ENCODE peak calls at places on chromosome 14, in ten cellular contexts. One of them, this sample, is unnamed.

GRCh38 chr14:23828001-23828400 is 125.6 kb upstream of the DHRS4 start:
- DNase-seq in activated CD4-positive, CD25-positive, alpha-beta regulatory T cell: no peak
- DNase-seq in aorta: no peak
- DNase-seq in effector memory CD8-positive, alpha-beta T cell: no peak
- DNase-seq in PC-3: no peak
- DNase-seq in T-helper 1 cell: no peak
- DNase-seq in stimulated activated CD4-positive, alpha-beta T cell treated with anti-CD3 and anti-CD28 coated beads, TNF-alpha, amount 100 ng/mL, for 24 hours: no peak
- DNase-seq in hypothalamus: no peak
- DNase-seq in GM19239: no peak
- DNase-seq in fibroblast of gingiva: no peak
- DNase-seq in this sample: no peak

GRCh38 chr14:22598099-22598895 is at the start of gene ABHD4:
- DNase-seq in activated CD4-positive, CD25-positive, alpha-beta regulatory T cell: peak
- DNase-seq in aorta: peak
- DNase-seq in effector memory CD8-positive, alpha-beta T cell: peak
- DNase-seq in PC-3: peak
- DNase-seq in T-helper 1 cell: peak
- DNase-seq in stimulated activated CD4-positive, alpha-beta T cell treated with anti-CD3 and anti-CD28 coated beads, TNF-alpha, amount 100 ng/mL, for 24 hours: no peak
- DNase-seq in hypothalamus: peak
- DNase-seq in GM19239: peak
- DNase-seq in fibroblast of gingiva: peak
- DNase-seq in this sample: peak

GRCh38 chr14:101027291-101027690 is 123.8 kb upstream of the RTL1 start:
- DNase-seq in activated CD4-positive, CD25-positive, alpha-beta regulatory T cell: no peak
- DNase-seq in aorta: no peak
- DNase-seq in effector memory CD8-positive, alpha-beta T cell: no peak
- DNase-seq in PC-3: no peak
- DNase-seq in T-helper 1 cell: no peak
- DNase-seq in stimulated activated CD4-positive, alpha-beta T cell treated with anti-CD3 and anti-CD28 coated beads, TNF-alpha, amount 100 ng/mL, for 24 hours: no peak
- DNase-seq in hypothalamus: no peak
- DNase-seq in GM19239: no peak
- DNase-seq in fibroblast of gingiva: no peak
- DNase-seq in this sample: no peak

GRCh38 chr14:101628471-101628966 is 67.2 kb downstream of the DIO3 start:
- DNase-seq in activated CD4-positive, CD25-positive, alpha-beta regulatory T cell: peak
- DNase-seq in aorta: peak
- DNase-seq in effector memory CD8-positive, alpha-beta T cell: peak
- DNase-seq in PC-3: peak
- DNase-seq in T-helper 1 cell: peak
- DNase-seq in stimulated activated CD4-positive, alpha-beta T cell treated with anti-CD3 and anti-CD28 coated beads, TNF-alpha, amount 100 ng/mL, for 24 hours: peak
- DNase-seq in hypothalamus: peak
- DNase-seq in GM19239: peak
- DNase-seq in fibroblast of gingiva: peak
- DNase-seq in this sample: peak

GRCh38 chr14:77301103-77301502 is 19.6 kb downstream of the POMT2 start:
- DNase-seq in activated CD4-positive, CD25-positive, alpha-beta regulatory T cell: no peak
- DNase-seq in aorta: peak
- DNase-seq in effector memory CD8-positive, alpha-beta T cell: peak
- DNase-seq in PC-3: peak
- DNase-seq in T-helper 1 cell: peak
- DNase-seq in stimulated activated CD4-positive, alpha-beta T cell treated with anti-CD3 and anti-CD28 coated beads, TNF-alpha, amount 100 ng/mL, for 24 hours: no peak
- DNase-seq in hypothalamus: peak
- DNase-seq in GM19239: peak
- DNase-seq in fibroblast of gingiva: peak
- DNase-seq in this sample: peak

GRCh38 chr14:101636081-101636560 is 74.8 kb downstream of the DIO3 start:
- DNase-seq in activated CD4-positive, CD25-positive, alpha-beta regulatory T cell: no peak
- DNase-seq in aorta: no peak
- DNase-seq in effector memory CD8-positive, alpha-beta T cell: no peak
- DNase-seq in PC-3: no peak
- DNase-seq in T-helper 1 cell: no peak
- DNase-seq in stimulated activated CD4-positive, alpha-beta T cell treated with anti-CD3 and anti-CD28 coated beads, TNF-alpha, amount 100 ng/mL, for 24 hours: no peak
- DNase-seq in hypothalamus: no peak
- DNase-seq in GM19239: no peak
- DNase-seq in fibroblast of gingiva: no peak
- DNase-seq in this sample: no peak

GRCh38 chr14:53011053-53011462 is 60.2 kb upstream of the FERMT2 start:
- DNase-seq in activated CD4-positive, CD25-positive, alpha-beta regulatory T cell: no peak
- DNase-seq in aorta: peak
- DNase-seq in effector memory CD8-positive, alpha-beta T cell: no peak
- DNase-seq in PC-3: peak
- DNase-seq in T-helper 1 cell: no peak
- DNase-seq in stimulated activated CD4-positive, alpha-beta T cell treated with anti-CD3 and anti-CD28 coated beads, TNF-alpha, amount 100 ng/mL, for 24 hours: no peak
- DNase-seq in hypothalamus: no peak
- DNase-seq in GM19239: no peak
- DNase-seq in fibroblast of gingiva: peak
- DNase-seq in this sample: no peak

GRCh38 chr14:74573421-74574091 is 38.5 kb downstream of the LTBP2 start:
- DNase-seq in activated CD4-positive, CD25-positive, alpha-beta regulatory T cell: no peak
- DNase-seq in aorta: peak
- DNase-seq in effector memory CD8-positive, alpha-beta T cell: no peak
- DNase-seq in PC-3: peak
- DNase-seq in T-helper 1 cell: no peak
- DNase-seq in stimulated activated CD4-positive, alpha-beta T cell treated with anti-CD3 and anti-CD28 coated beads, TNF-alpha, amount 100 ng/mL, for 24 hours: no peak
- DNase-seq in hypothalamus: no peak
- DNase-seq in GM19239: no peak
- DNase-seq in fibroblast of gingiva: no peak
- DNase-seq in this sample: no peak

GRCh38 chr14:22471545-22472121 is 117.4 kb downstream of the DAD1 start:
- DNase-seq in activated CD4-positive, CD25-positive, alpha-beta regulatory T cell: no peak
- DNase-seq in aorta: peak
- DNase-seq in effector memory CD8-positive, alpha-beta T cell: no peak
- DNase-seq in PC-3: peak
- DNase-seq in T-helper 1 cell: no peak
- DNase-seq in stimulated activated CD4-positive, alpha-beta T cell treated with anti-CD3 and anti-CD28 coated beads, TNF-alpha, amount 100 ng/mL, for 24 hours: no peak
- DNase-seq in hypothalamus: peak
- DNase-seq in GM19239: no peak
- DNase-seq in fibroblast of gingiva: peak
- DNase-seq in this sample: peak

GRCh38 chr14:65866906-65867305 is 454.4 kb downstream of the FUT8 start:
- DNase-seq in activated CD4-positive, CD25-positive, alpha-beta regulatory T cell: no peak
- DNase-seq in aorta: no peak
- DNase-seq in effector memory CD8-positive, alpha-beta T cell: no peak
- DNase-seq in PC-3: no peak
- DNase-seq in T-helper 1 cell: no peak
- DNase-seq in stimulated activated CD4-positive, alpha-beta T cell treated with anti-CD3 and anti-CD28 coated beads, TNF-alpha, amount 100 ng/mL, for 24 hours: no peak
- DNase-seq in hypothalamus: no peak
- DNase-seq in GM19239: no peak
- DNase-seq in fibroblast of gingiva: peak
- DNase-seq in this sample: peak

GRCh38 chr14:87049886-87050820 is 942.8 kb downstream of the GALC start:
- DNase-seq in activated CD4-positive, CD25-positive, alpha-beta regulatory T cell: no peak
- DNase-seq in aorta: no peak
- DNase-seq in effector memory CD8-positive, alpha-beta T cell: no peak
- DNase-seq in PC-3: peak
- DNase-seq in T-helper 1 cell: no peak
- DNase-seq in stimulated activated CD4-positive, alpha-beta T cell treated with anti-CD3 and anti-CD28 coated beads, TNF-alpha, amount 100 ng/mL, for 24 hours: no peak
- DNase-seq in hypothalamus: no peak
- DNase-seq in GM19239: no peak
- DNase-seq in fibroblast of gingiva: peak
- DNase-seq in this sample: peak

GRCh38 chr14:69996197-69996596 is 117.0 kb downstream of the SMOC1 start:
- DNase-seq in activated CD4-positive, CD25-positive, alpha-beta regulatory T cell: no peak
- DNase-seq in aorta: no peak
- DNase-seq in effector memory CD8-positive, alpha-beta T cell: no peak
- DNase-seq in PC-3: peak
- DNase-seq in T-helper 1 cell: no peak
- DNase-seq in stimulated activated CD4-positive, alpha-beta T cell treated with anti-CD3 and anti-CD28 coated beads, TNF-alpha, amount 100 ng/mL, for 24 hours: no peak
- DNase-seq in hypothalamus: no peak
- DNase-seq in GM19239: no peak
- DNase-seq in fibroblast of gingiva: no peak
- DNase-seq in this sample: no peak

GRCh38 chr14:31000629-31001338 is 24.7 kb upstream of the AP4S1 start:
- DNase-seq in activated CD4-positive, CD25-positive, alpha-beta regulatory T cell: no peak
- DNase-seq in aorta: no peak
- DNase-seq in effector memory CD8-positive, alpha-beta T cell: no peak
- DNase-seq in PC-3: no peak
- DNase-seq in T-helper 1 cell: no peak
- DNase-seq in stimulated activated CD4-positive, alpha-beta T cell treated with anti-CD3 and anti-CD28 coated beads, TNF-alpha, amount 100 ng/mL, for 24 hours: no peak
- DNase-seq in hypothalamus: no peak
- DNase-seq in GM19239: no peak
- DNase-seq in fibroblast of gingiva: no peak
- DNase-seq in this sample: no peak

GRCh38 chr14:73342670-73343069 is 105.4 kb downstream of the PAPLN start:
- DNase-seq in activated CD4-positive, CD25-positive, alpha-beta regulatory T cell: no peak
- DNase-seq in aorta: no peak
- DNase-seq in effector memory CD8-positive, alpha-beta T cell: no peak
- DNase-seq in PC-3: no peak
- DNase-seq in T-helper 1 cell: no peak
- DNase-seq in stimulated activated CD4-positive, alpha-beta T cell treated with anti-CD3 and anti-CD28 coated beads, TNF-alpha, amount 100 ng/mL, for 24 hours: no peak
- DNase-seq in hypothalamus: no peak
- DNase-seq in GM19239: no peak
- DNase-seq in fibroblast of gingiva: no peak
- DNase-seq in this sample: no peak

GRCh38 chr14:44970907-44971306 is 8.9 kb downstream of the TOGARAM1 start:
- DNase-seq in activated CD4-positive, CD25-positive, alpha-beta regulatory T cell: no peak
- DNase-seq in aorta: no peak
- DNase-seq in effector memory CD8-positive, alpha-beta T cell: no peak
- DNase-seq in PC-3: no peak
- DNase-seq in T-helper 1 cell: no peak
- DNase-seq in stimulated activated CD4-positive, alpha-beta T cell treated with anti-CD3 and anti-CD28 coated beads, TNF-alpha, amount 100 ng/mL, for 24 hours: no peak
- DNase-seq in hypothalamus: no peak
- DNase-seq in GM19239: no peak
- DNase-seq in fibroblast of gingiva: no peak
- DNase-seq in this sample: no peak

GRCh38 chr14:51989293-51990234 is at the start of gene RTRAF:
- DNase-seq in activated CD4-positive, CD25-positive, alpha-beta regulatory T cell: peak
- DNase-seq in aorta: peak
- DNase-seq in effector memory CD8-positive, alpha-beta T cell: peak
- DNase-seq in PC-3: peak
- DNase-seq in T-helper 1 cell: peak
- DNase-seq in stimulated activated CD4-positive, alpha-beta T cell treated with anti-CD3 and anti-CD28 coated beads, TNF-alpha, amount 100 ng/mL, for 24 hours: peak
- DNase-seq in hypothalamus: peak
- DNase-seq in GM19239: peak
- DNase-seq in fibroblast of gingiva: peak
- DNase-seq in this sample: peak

GRCh38 chr14:23568600-23569310 is 1.2 kb upstream of the AP1G2 start:
- DNase-seq in activated CD4-positive, CD25-positive, alpha-beta regulatory T cell: no peak
- DNase-seq in aorta: peak
- DNase-seq in effector memory CD8-positive, alpha-beta T cell: no peak
- DNase-seq in PC-3: peak
- DNase-seq in T-helper 1 cell: no peak
- DNase-seq in stimulated activated CD4-positive, alpha-beta T cell treated with anti-CD3 and anti-CD28 coated beads, TNF-alpha, amount 100 ng/mL, for 24 hours: no peak
- DNase-seq in hypothalamus: peak
- DNase-seq in GM19239: no peak
- DNase-seq in fibroblast of gingiva: no peak
- DNase-seq in this sample: peak

GRCh38 chr14:25400607-25401206 is 350.8 kb upstream of the STXBP6 start:
- DNase-seq in activated CD4-positive, CD25-positive, alpha-beta regulatory T cell: no peak
- DNase-seq in aorta: no peak
- DNase-seq in effector memory CD8-positive, alpha-beta T cell: peak
- DNase-seq in PC-3: peak
- DNase-seq in T-helper 1 cell: peak
- DNase-seq in stimulated activated CD4-positive, alpha-beta T cell treated with anti-CD3 and anti-CD28 coated beads, TNF-alpha, amount 100 ng/mL, for 24 hours: no peak
- DNase-seq in hypothalamus: peak
- DNase-seq in GM19239: no peak
- DNase-seq in fibroblast of gingiva: no peak
- DNase-seq in this sample: peak

GRCh38 chr14:88241810-88242209 is 81.3 kb downstream of the KCNK10 start:
- DNase-seq in activated CD4-positive, CD25-positive, alpha-beta regulatory T cell: no peak
- DNase-seq in aorta: no peak
- DNase-seq in effector memory CD8-positive, alpha-beta T cell: no peak
- DNase-seq in PC-3: no peak
- DNase-seq in T-helper 1 cell: no peak
- DNase-seq in stimulated activated CD4-positive, alpha-beta T cell treated with anti-CD3 and anti-CD28 coated beads, TNF-alpha, amount 100 ng/mL, for 24 hours: no peak
- DNase-seq in hypothalamus: no peak
- DNase-seq in GM19239: no peak
- DNase-seq in fibroblast of gingiva: no peak
- DNase-seq in this sample: no peak

GRCh38 chr14:75561013-75561432 is 17.4 kb upstream of the FLVCR2 start:
- DNase-seq in activated CD4-positive, CD25-positive, alpha-beta regulatory T cell: no peak
- DNase-seq in aorta: peak
- DNase-seq in effector memory CD8-positive, alpha-beta T cell: peak
- DNase-seq in PC-3: peak
- DNase-seq in T-helper 1 cell: peak
- DNase-seq in stimulated activated CD4-positive, alpha-beta T cell treated with anti-CD3 and anti-CD28 coated beads, TNF-alpha, amount 100 ng/mL, for 24 hours: no peak
- DNase-seq in hypothalamus: peak
- DNase-seq in GM19239: no peak
- DNase-seq in fibroblast of gingiva: peak
- DNase-seq in this sample: peak

GRCh38 chr14:73713804-73714655 is at the start of gene PNMA1:
- DNase-seq in activated CD4-positive, CD25-positive, alpha-beta regulatory T cell: peak
- DNase-seq in aorta: peak
- DNase-seq in effector memory CD8-positive, alpha-beta T cell: peak
- DNase-seq in PC-3: peak
- DNase-seq in T-helper 1 cell: peak
- DNase-seq in stimulated activated CD4-positive, alpha-beta T cell treated with anti-CD3 and anti-CD28 coated beads, TNF-alpha, amount 100 ng/mL, for 24 hours: peak
- DNase-seq in hypothalamus: peak
- DNase-seq in GM19239: peak
- DNase-seq in fibroblast of gingiva: peak
- DNase-seq in this sample: peak

GRCh38 chr14:98949506-98950135 is 322.4 kb downstream of the BCL11B start:
- DNase-seq in activated CD4-positive, CD25-positive, alpha-beta regulatory T cell: no peak
- DNase-seq in aorta: no peak
- DNase-seq in effector memory CD8-positive, alpha-beta T cell: no peak
- DNase-seq in PC-3: no peak
- DNase-seq in T-helper 1 cell: no peak
- DNase-seq in stimulated activated CD4-positive, alpha-beta T cell treated with anti-CD3 and anti-CD28 coated beads, TNF-alpha, amount 100 ng/mL, for 24 hours: no peak
- DNase-seq in hypothalamus: no peak
- DNase-seq in GM19239: no peak
- DNase-seq in fibroblast of gingiva: no peak
- DNase-seq in this sample: no peak

GRCh38 chr14:39376671-39377403 is 55.4 kb downstream of the FBXO33 start:
- DNase-seq in activated CD4-positive, CD25-positive, alpha-beta regulatory T cell: no peak
- DNase-seq in aorta: no peak
- DNase-seq in effector memory CD8-positive, alpha-beta T cell: no peak
- DNase-seq in PC-3: no peak
- DNase-seq in T-helper 1 cell: no peak
- DNase-seq in stimulated activated CD4-positive, alpha-beta T cell treated with anti-CD3 and anti-CD28 coated beads, TNF-alpha, amount 100 ng/mL, for 24 hours: no peak
- DNase-seq in hypothalamus: no peak
- DNase-seq in GM19239: no peak
- DNase-seq in fibroblast of gingiva: peak
- DNase-seq in this sample: no peak

GRCh38 chr14:53570411-53571387 is 385.9 kb downstream of the BMP4 start:
- DNase-seq in activated CD4-positive, CD25-positive, alpha-beta regulatory T cell: no peak
- DNase-seq in aorta: no peak
- DNase-seq in effector memory CD8-positive, alpha-beta T cell: no peak
- DNase-seq in PC-3: no peak
- DNase-seq in T-helper 1 cell: no peak
- DNase-seq in stimulated activated CD4-positive, alpha-beta T cell treated with anti-CD3 and anti-CD28 coated beads, TNF-alpha, amount 100 ng/mL, for 24 hours: no peak
- DNase-seq in hypothalamus: no peak
- DNase-seq in GM19239: peak
- DNase-seq in fibroblast of gingiva: no peak
- DNase-seq in this sample: no peak

GRCh38 chr14:68363841-68364711 is 428.8 kb downstream of the ZFP36L1 start:
- DNase-seq in activated CD4-positive, CD25-positive, alpha-beta regulatory T cell: no peak
- DNase-seq in aorta: peak
- DNase-seq in effector memory CD8-positive, alpha-beta T cell: no peak
- DNase-seq in PC-3: no peak
- DNase-seq in T-helper 1 cell: no peak
- DNase-seq in stimulated activated CD4-positive, alpha-beta T cell treated with anti-CD3 and anti-CD28 coated beads, TNF-alpha, amount 100 ng/mL, for 24 hours: no peak
- DNase-seq in hypothalamus: peak
- DNase-seq in GM19239: no peak
- DNase-seq in fibroblast of gingiva: no peak
- DNase-seq in this sample: no peak

GRCh38 chr14:61668267-61668666 is 27.0 kb upstream of the HIF1A start:
- DNase-seq in activated CD4-positive, CD25-positive, alpha-beta regulatory T cell: no peak
- DNase-seq in aorta: no peak
- DNase-seq in effector memory CD8-positive, alpha-beta T cell: no peak
- DNase-seq in PC-3: peak
- DNase-seq in T-helper 1 cell: no peak
- DNase-seq in stimulated activated CD4-positive, alpha-beta T cell treated with anti-CD3 and anti-CD28 coated beads, TNF-alpha, amount 100 ng/mL, for 24 hours: no peak
- DNase-seq in hypothalamus: no peak
- DNase-seq in GM19239: no peak
- DNase-seq in fibroblast of gingiva: no peak
- DNase-seq in this sample: no peak

GRCh38 chr14:49405291-49405690 is 180.9 kb downstream of the RPS29 start:
- DNase-seq in activated CD4-positive, CD25-positive, alpha-beta regulatory T cell: no peak
- DNase-seq in aorta: no peak
- DNase-seq in effector memory CD8-positive, alpha-beta T cell: no peak
- DNase-seq in PC-3: peak
- DNase-seq in T-helper 1 cell: no peak
- DNase-seq in stimulated activated CD4-positive, alpha-beta T cell treated with anti-CD3 and anti-CD28 coated beads, TNF-alpha, amount 100 ng/mL, for 24 hours: no peak
- DNase-seq in hypothalamus: no peak
- DNase-seq in GM19239: no peak
- DNase-seq in fibroblast of gingiva: peak
- DNase-seq in this sample: no peak

GRCh38 chr14:23639891-23640523 is 3.8 kb downstream of the DHRS2 start:
- DNase-seq in activated CD4-positive, CD25-positive, alpha-beta regulatory T cell: no peak
- DNase-seq in aorta: no peak
- DNase-seq in effector memory CD8-positive, alpha-beta T cell: no peak
- DNase-seq in PC-3: no peak
- DNase-seq in T-helper 1 cell: no peak
- DNase-seq in stimulated activated CD4-positive, alpha-beta T cell treated with anti-CD3 and anti-CD28 coated beads, TNF-alpha, amount 100 ng/mL, for 24 hours: no peak
- DNase-seq in hypothalamus: no peak
- DNase-seq in GM19239: no peak
- DNase-seq in fibroblast of gingiva: no peak
- DNase-seq in this sample: no peak